ENCODE peak calls at places on chromosome 15, in eight cellular contexts. Q is mesothelial cell of epicardium, Z is GM13977, B is MCF 10A, R is H9, E is fibroblast of lung, G is heart left ventricle, X is coronary artery. S is an unnamed sample.

GRCh38 chr15:83733206-83733605 is 79.3 kb downstream of the ADAMTSL3 start:
- DNase-seq in Q (no peak), Z (no peak), B (peak; percentile 84), R (no peak), E (peak; percentile 9), G (no peak), X (no peak), S (no peak)

GRCh38 chr15:76298986-76299385 is 12.3 kb downstream of the ETFA start:
- DNase-seq in Q (no peak), Z (no peak), B (no peak), R (no peak), E (no peak), G (no peak), X (no peak), S (no peak)

GRCh38 chr15:80957556-80957955 is 32.1 kb downstream of the MESD start:
- DNase-seq in Q (no peak), Z (no peak), B (peak; percentile 46), R (no peak), E (peak; percentile 22), G (no peak), X (no peak), S (no peak)

GRCh38 chr15:96274698-96275097 is 55.8 kb upstream of the NR2F2 start:
- DNase-seq in Q (no peak), Z (no peak), B (no peak), R (no peak), E (no peak), G (no peak), X (no peak), S (no peak)

GRCh38 chr15:100922192-100923040 is 3.3 kb downstream of the LRRK1 start:
- DNase-seq in Q (no peak), Z (peak; percentile 75), B (no peak), R (no peak), E (no peak), G (no peak), X (no peak), S (no peak)

GRCh38 chr15:74251187-74251811 is 15.2 kb downstream of the CCDC33 start:
- DNase-seq in Q (no peak), Z (no peak), B (no peak), R (no peak), E (no peak), G (peak; percentile 93), X (peak; percentile 78), S (peak; percentile 88)

GRCh38 chr15:33699691-33700447 is 268.4 kb upstream of the CHRM5 start:
- DNase-seq in Q (no peak), Z (no peak), B (peak; percentile 7), R (no peak), E (peak; percentile 19), G (no peak), X (no peak), S (no peak)

GRCh38 chr15:48462688-48463087 is 131.5 kb downstream of the DUT start:
- DNase-seq in Q (no peak), Z (no peak), B (no peak), R (no peak), E (no peak), G (no peak), X (no peak), S (no peak)

GRCh38 chr15:34999906-35000305 is 11.8 kb upstream of the ZNF770 start:
- DNase-seq in Q (no peak), Z (no peak), B (no peak), R (no peak), E (no peak), G (no peak), X (no peak), S (no peak)

GRCh38 chr15:63668601-63669000 is 71.4 kb downstream of the FBXL22 start:
- DNase-seq in Q (no peak), Z (peak; percentile 12), B (no peak), R (no peak), E (no peak), G (no peak), X (no peak), S (no peak)

GRCh38 chr15:70099966-70100494 is 2.3 kb upstream of the TLE3 start:
- DNase-seq in Q (no peak), Z (peak; percentile 59), B (no peak), R (no peak), E (no peak), G (no peak), X (no peak), S (no peak)

GRCh38 chr15:27704939-27705514 is 394.1 kb downstream of the OCA2 start:
- DNase-seq in Q (no peak), Z (no peak), B (no peak), R (no peak), E (no peak), G (no peak), X (no peak), S (no peak)

GRCh38 chr15:85477730-85478129 is 97.3 kb downstream of the AKAP13 start:
- DNase-seq in Q (no peak), Z (no peak), B (no peak), R (no peak), E (peak; percentile 63), G (no peak), X (no peak), S (no peak)

GRCh38 chr15:73601449-73602425 is 31.5 kb downstream of the NPTN start:
- DNase-seq in Q (no peak), Z (no peak), B (peak; percentile 60), R (no peak), E (peak; percentile 79), G (peak; percentile 50), X (no peak), S (no peak)

GRCh38 chr15:93900476-93901400 is 330.6 kb upstream of the MCTP2 start:
- DNase-seq in Q (no peak), Z (no peak), B (no peak), R (peak; percentile 57), E (no peak), G (no peak), X (no peak), S (no peak)

GRCh38 chr15:41894791-41895463 is 1.1 kb upstream of the SPTBN5 start:
- DNase-seq in Q (no peak), Z (peak; percentile 89), B (peak; percentile 80), R (peak; percentile 58), E (peak; percentile 68), G (peak; percentile 92), X (peak; percentile 87), S (peak; percentile 83)

GRCh38 chr15:101237161-101237775 is 14.6 kb downstream of the CHSY1 start:
- DNase-seq in Q (no peak), Z (no peak), B (no peak), R (no peak), E (no peak), G (no peak), X (no peak), S (no peak)

GRCh38 chr15:69783211-69783610 is 314.5 kb downstream of the TLE3 start:
- DNase-seq in Q (no peak), Z (no peak), B (no peak), R (no peak), E (no peak), G (no peak), X (no peak), S (no peak)

GRCh38 chr15:79030470-79030869 is 60.1 kb downstream of the RASGRF1 start:
- DNase-seq in Q (no peak), Z (no peak), B (no peak), R (no peak), E (no peak), G (no peak), X (no peak), S (no peak)
- TF ChIP-seq CTCF in Q (no peak), Z (no peak), B (no peak), R (peak; percentile 50), E (no peak), G (no peak), X (no peak), S (no peak)

GRCh38 chr15:66234798-66235197 is 18.8 kb downstream of the MEGF11 start:
- DNase-seq in Q (no peak), Z (no peak), B (no peak), R (no peak), E (no peak), G (no peak), X (no peak), S (no peak)

GRCh38 chr15:66232267-66232625 is 21.3 kb downstream of the MEGF11 start:
- DNase-seq in Q (no peak), Z (no peak), B (no peak), R (no peak), E (no peak), G (no peak), X (no peak), S (no peak)

GRCh38 chr15:66235866-66236265 is 17.7 kb downstream of the MEGF11 start:
- DNase-seq in Q (no peak), Z (no peak), B (no peak), R (no peak), E (no peak), G (no peak), X (no peak), S (no peak)

GRCh38 chr15:66231421-66232266 is 21.9 kb downstream of the MEGF11 start:
- DNase-seq in Q (no peak), Z (no peak), B (no peak), R (no peak), E (no peak), G (no peak), X (no peak), S (no peak)

DNA sequence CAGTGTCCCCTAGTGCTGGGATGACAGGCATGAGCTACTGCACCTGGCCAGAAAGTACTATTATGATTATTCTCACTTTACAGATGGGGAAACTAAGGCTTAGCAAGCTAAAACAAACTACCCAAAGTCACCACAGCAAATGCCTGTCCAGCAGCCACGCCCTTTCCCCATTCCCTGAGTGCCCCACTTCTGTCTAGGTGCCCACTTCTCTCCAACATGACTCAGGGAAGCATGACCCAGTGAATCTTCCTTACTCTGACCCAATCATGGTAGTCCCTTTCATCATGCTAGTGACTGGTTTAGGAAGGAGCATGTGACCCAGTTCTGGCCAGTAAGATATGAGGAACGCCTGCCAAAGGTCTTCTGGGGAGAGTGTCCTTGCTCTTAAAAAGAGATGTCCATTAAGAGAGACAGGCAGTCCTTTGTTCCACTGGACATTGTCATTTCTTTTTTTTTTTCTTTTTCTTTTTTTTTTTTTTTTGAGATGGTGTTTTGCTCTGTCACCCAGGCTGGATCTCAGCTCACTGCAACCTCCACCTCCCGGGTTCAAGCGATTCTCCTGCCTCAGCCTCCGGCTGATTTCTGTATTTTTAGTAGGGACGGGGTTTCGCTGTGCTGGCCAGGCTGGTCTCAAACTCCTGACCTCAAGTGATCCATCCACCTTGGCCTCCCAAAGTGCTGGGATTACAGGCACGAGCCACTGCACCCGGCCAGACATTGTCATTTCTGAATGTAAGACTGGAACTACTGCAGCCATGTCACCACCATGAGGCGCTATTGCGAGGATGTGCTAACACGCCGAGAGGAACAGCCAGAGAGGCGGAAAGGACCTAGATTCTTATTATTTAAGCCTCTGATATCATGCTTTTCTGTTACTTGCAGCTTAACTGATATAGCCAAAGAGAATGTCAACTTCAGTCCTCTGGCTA is 19.8 kb downstream of the MEGF11 start:
- DNase-seq in Q (no peak), Z (no peak), B (peak; percentile 45), R (peak; percentile 66), E (peak; percentile 11), G (no peak), X (no peak), S (no peak)
- TF ChIP-seq CTCF in Q (no peak), Z (peak; percentile 33), B (no peak), R (peak; percentile 77), E (no peak), G (no peak), X (no peak), S (no peak)

GRCh38 chr15:71115567-71116351 is 488 bp downstream of the THSD4 start:
- DNase-seq in Q (peak; percentile 35), Z (peak; percentile 71), B (peak; percentile 64), R (peak; percentile 50), E (peak; percentile 59), G (peak; percentile 54), X (no peak), S (peak; percentile 42)
- TF ChIP-seq CTCF in Q (no peak), Z (no peak), B (no peak), R (peak; percentile 13), E (no peak), G (no peak), X (no peak), S (no peak)

GRCh38 chr15:51403072-51403878 is 61.8 kb downstream of the GLDN start:
- DNase-seq in Q (no peak), Z (peak; percentile 33), B (peak; percentile 65), R (peak; percentile 23), E (peak; percentile 66), G (no peak), X (no peak), S (no peak)
- TF ChIP-seq CTCF in Q (peak; percentile 56), Z (peak; percentile 67), B (peak; percentile 35), R (peak; percentile 68), E (peak; percentile 80), G (peak; percentile 44), X (peak; percentile 43), S (peak; percentile 46)

S was measured in psoas muscle.